ENCODE peak calls at places on chromosomes 16 and 17, in seven cellular contexts. G is activated naive CD8-positive, alpha-beta T cell treated with anti-CD3 and anti-CD28 coated beads, Interleukin-2, amount 50 U/mL, for 16 hours; Z is T-cell; M is GM12892; H is SHP77; S is NAMALWA; Y is NCI-H1694. P is an unnamed sample.

GRCh38 chr16:66601471-66601870 is 3.0 kb upstream of the CMTM3 start:
- DNase-seq in G (no peak), Z (no peak), M (no peak), H (no peak), S (no peak), Y (no peak), P (no peak)

GRCh38 chr16:19696961-19697360 is 21.1 kb downstream of the KNOP1 start:
- DNase-seq in G (no peak), Z (no peak), M (no peak), H (peak), S (no peak), Y (no peak), P (no peak)

GRCh38 chr17:67490471-67490870 is 113.4 kb downstream of the PITPNC1 start:
- DNase-seq in G (no peak), Z (no peak), M (no peak), H (no peak), S (no peak), Y (no peak), P (no peak)

GRCh38 chr16:27706156-27706705 is 156.3 kb downstream of the KATNIP start:
- DNase-seq in G (no peak), Z (no peak), M (no peak), H (no peak), S (no peak), Y (no peak), P (no peak)

GRCh38 chr17:19023209-19023999 is 18.8 kb upstream of the FAM83G start:
- DNase-seq in G (no peak), Z (no peak), M (no peak), H (no peak), S (no peak), Y (no peak), P (no peak)

GRCh38 chr17:41065829-41066624 is at the start of gene KRTAP2-4:
- DNase-seq in G (no peak), Z (no peak), M (no peak), H (no peak), S (no peak), Y (no peak), P (no peak)

GRCh38 chr17:79282294-79282693 is 207.7 kb downstream of the ENGASE start:
- DNase-seq in G (no peak), Z (no peak), M (no peak), H (no peak), S (no peak), Y (no peak), P (no peak)

GRCh38 chr17:43540821-43541674 is 5.1 kb downstream of the ETV4 start:
- DNase-seq in G (no peak), Z (no peak), M (no peak), H (no peak), S (no peak), Y (no peak), P (no peak)

GRCh38 chr17:55959756-55960155 is 193.5 kb upstream of the ANKFN1 start:
- DNase-seq in G (no peak), Z (no peak), M (no peak), H (no peak), S (no peak), Y (no peak), P (no peak)

P was measured in GM12891.